ENCODE peak calls at places on chromosomes 4 and X, in four cellular contexts. Y, H, O and N are unnamed samples.
A peak's percentile ranks its signal among the peaks of the same experiment; 100 is the strongest.

GRCh38 chr4:16067515-16067914 is 16.3 kb downstream of the PROM1 start:
- DNase-seq in O (no peak), H (peak; percentile 17), Y (no peak), N (no peak)

GRCh38 chrX:68692651-68693050 is 45.2 kb downstream of the STARD8 start:
- DNase-seq in O (no peak), H (peak; percentile 29), Y (peak; percentile 47), N (no peak)

GRCh38 chrX:46125139-46125538 is 420.1 kb downstream of the ZNF674 start:
- DNase-seq in O (no peak), Y (no peak), H (no peak), N (no peak)

GRCh38 chr4:48968814-48969213 is 17.3 kb upstream of the CWH43 start:
- DNase-seq in O (no peak), Y (peak; percentile 80), H (peak; percentile 90), N (no peak)

GRCh38 chr4:37243061-37243460 is 1.5 kb upstream of the NWD2 start:
- DNase-seq in H (no peak), Y (no peak), O (no peak), N (no peak)

GRCh38 chr4:1793496-1793840 is 375 bp downstream of the FGFR3 start:
- DNase-seq in H (no peak), Y (peak; percentile 16), O (peak; percentile 17), N (no peak)

GRCh38 chrX:84224741-84225140 is 36.7 kb upstream of the RPS6KA6 start:
- DNase-seq in Y (no peak), H (no peak), O (no peak), N (no peak)

GRCh38 chr4:68892861-68893260 is 58.7 kb downstream of the UGT2A3 start:
- DNase-seq in O (no peak), Y (no peak), H (no peak), N (no peak)

GRCh38 chr4:76373919-76374552 is 46.9 kb downstream of the CCDC158 start:
- DNase-seq in Y (peak; percentile 82), H (peak; percentile 12), O (no peak), N (no peak)

GRCh38 chr4:165325732-165326512 is 1.5 kb upstream of the MSMO1 start:
- DNase-seq in H (peak; percentile 93), O (no peak), Y (peak; percentile 84), N (no peak)